ENCODE peak calls at places on chromosomes 11 and 22, in eight cellular contexts. Z is EL; S is heart right ventricle; E is immature natural killer cell; M is endothelial cell; D is naive thymus-derived CD8-positive, alpha-beta T cell; F is H54; J is stimulated activated effector memory CD8-positive, alpha-beta T cell treated with anti-CD3 and anti-CD28 coated beads, Interleukin-12 subunit alpha, Interleukin-12 subunit beta, amount 100 ng/mL, for 72 hours. T is an unnamed sample.

GRCh38 chr11:122181893-122182292 is 65.9 kb upstream of the BLID start:
- DNase-seq in S (no peak), E (no peak), J (no peak), F (no peak), Z (no peak), D (no peak), M (no peak), T (no peak)

GRCh38 chr11:64772318-64773018 is 5.9 kb downstream of the SF1 start:
- DNase-seq in F (no peak), S (no peak), D (no peak), E (no peak), J (no peak), Z (no peak), M (no peak), T (no peak)

GRCh38 chr11:73965764-73966121 is 14.9 kb downstream of the DNAJB13 start:
- DNase-seq in J (no peak), M (no peak), F (no peak), D (no peak), Z (no peak), E (no peak), S (no peak), T (no peak)

GRCh38 chr11:12625438-12626071 is 48.7 kb upstream of the TEAD1 start:
- DNase-seq in M (no peak), E (no peak), J (no peak), Z (peak), S (no peak), F (no peak), D (no peak), T (no peak)

GRCh38 chr11:81165164-81165563 is 1568.5 kb downstream of the FAM181B start:
- DNase-seq in J (no peak), D (no peak), M (no peak), E (no peak), Z (no peak), S (no peak), F (no peak), T (no peak)

GRCh38 chr11:117691206-117691490 is 105.9 kb downstream of the DSCAML1 start:
- DNase-seq in Z (no peak), E (no peak), J (no peak), S (no peak), M (no peak), F (no peak), D (no peak), T (no peak)

GRCh38 chr11:128437137-128437536 is 150.2 kb downstream of the ETS1 start:
- DNase-seq in S (no peak), Z (no peak), E (no peak), F (no peak), J (no peak), M (no peak), D (no peak), T (no peak)

GRCh38 chr11:102637731-102638130 is 12.6 kb upstream of the MMP20 start:
- DNase-seq in Z (no peak), F (no peak), S (no peak), D (no peak), J (no peak), E (no peak), M (no peak), T (no peak)

GRCh38 chr11:18065572-18065971 is 19.5 kb upstream of the TPH1 start:
- DNase-seq in D (no peak), M (no peak), Z (no peak), S (no peak), F (no peak), E (no peak), J (no peak), T (no peak)

GRCh38 chr22:43185860-43186261 is 1.1 kb downstream of the TTLL12 start:
- DNase-seq in Z (peak), D (no peak), S (peak), J (no peak), E (no peak), F (no peak), M (no peak), T (no peak)

GRCh38 chr22:36790648-36791047 is 14.7 kb upstream of the IFT27 start:
- DNase-seq in E (no peak), Z (no peak), D (no peak), S (no peak), M (no peak), F (no peak), J (peak), T (no peak)

GRCh38 chr22:42061041-42061440 is 9.6 kb downstream of the NAGA start:
- DNase-seq in S (no peak), F (no peak), J (no peak), D (no peak), M (no peak), Z (no peak), E (no peak), T (no peak)

GRCh38 chr22:30348395-30348794 is 8.3 kb downstream of the SF3A1 start:
- DNase-seq in D (no peak), E (no peak), J (no peak), Z (no peak), S (no peak), F (no peak), M (no peak), T (no peak)